ENCODE peak calls at places on chromosomes 7 and 10, in ten cellular contexts. Z, F, E, I, H, V, A, N, O and K are unnamed samples.

GRCh38 chr10:120950103-120950561 is 99.0 kb downstream of the WDR11 start:
- DNase-seq in Z (no peak), H (no peak), A (no peak), N (peak), F (no peak), V (no peak), E (no peak), I (no peak), O (peak), K (no peak)

GRCh38 chr10:100502926-100503480 is 16.7 kb downstream of the SEC31B start:
- DNase-seq in A (no peak), E (no peak), N (no peak), Z (no peak), I (no peak), F (no peak), H (no peak), O (no peak), V (no peak), K (no peak)

GRCh38 chr10:70681731-70682005 is 9.4 kb downstream of the ADAMTS14 start:
- DNase-seq in I (no peak), V (no peak), N (no peak), E (no peak), Z (no peak), F (no peak), A (no peak), H (no peak), O (no peak), K (no peak)

GRCh38 chr10:6091630-6092029 is 2.8 kb downstream of the RBM17 start:
- DNase-seq in V (no peak), N (no peak), O (no peak), E (no peak), H (no peak), I (no peak), F (no peak), A (no peak), Z (no peak), K (no peak)

GRCh38 chr10:49526624-49527023 is 12.3 kb downstream of the ERCC6 start:
- DNase-seq in H (no peak), N (no peak), E (no peak), V (no peak), Z (no peak), I (no peak), F (no peak), A (no peak), O (no peak), K (no peak)

GRCh38 chr7:158976468-158976848 is 120.1 kb downstream of the DYNC2I1 start:
- DNase-seq in H (no peak), A (no peak), N (no peak), I (no peak), F (no peak), V (no peak), E (no peak), Z (no peak), O (no peak), K (no peak)

GRCh38 chr10:122462533-122463465 is 1.4 kb downstream of the HTRA1 start:
- DNase-seq in V (peak), I (no peak), N (peak), H (no peak), O (peak), A (peak), Z (no peak), E (peak), F (peak), K (peak)

GRCh38 chr10:7512487-7512886 is 101.7 kb upstream of the SFMBT2 start:
- DNase-seq in A (no peak), N (no peak), E (no peak), V (no peak), O (no peak), H (no peak), I (no peak), F (no peak), Z (no peak), K (no peak)

GRCh38 chr10:35127289-35127891 is 744 bp downstream of the CREM start:
- DNase-seq in N (peak), Z (no peak), I (peak), V (peak), H (peak), O (peak), F (peak), A (peak), E (peak), K (peak)

GRCh38 chr10:13016886-13017285 is 15.4 kb upstream of the CCDC3 start:
- DNase-seq in O (no peak), V (no peak), N (no peak), I (no peak), A (no peak), E (no peak), H (no peak), Z (no peak), F (no peak), K (no peak)

GRCh38 chr10:45514283-45515270 is 140.6 kb downstream of the ALOX5 start:
- DNase-seq in A (no peak), E (no peak), I (no peak), V (peak), H (no peak), F (no peak), N (peak), O (no peak), Z (no peak), K (no peak)

GRCh38 chr7:40024841-40025240 is 74.8 kb downstream of the CDK13 start:
- DNase-seq in I (no peak), E (no peak), N (no peak), Z (no peak), V (no peak), O (no peak), F (no peak), A (no peak), H (no peak), K (no peak)

GRCh38 chr7:22726849-22727792 is at the start of gene IL6:
- DNase-seq in A (peak), O (peak), F (peak), H (peak), E (peak), V (peak), I (peak), Z (no peak), N (peak), K (peak)

GRCh38 chr10:80132299-80133139 is at the start of gene PLAC9:
- DNase-seq in O (peak), V (no peak), N (peak), E (no peak), I (no peak), F (peak), A (peak), Z (no peak), H (no peak), K (no peak)
- TF ChIP-seq CTCF in O (no peak), V (no peak), N (no peak), E (no peak), I (no peak), F (no peak), A (peak), Z (no peak), H (no peak), K (no peak)

DNA sequence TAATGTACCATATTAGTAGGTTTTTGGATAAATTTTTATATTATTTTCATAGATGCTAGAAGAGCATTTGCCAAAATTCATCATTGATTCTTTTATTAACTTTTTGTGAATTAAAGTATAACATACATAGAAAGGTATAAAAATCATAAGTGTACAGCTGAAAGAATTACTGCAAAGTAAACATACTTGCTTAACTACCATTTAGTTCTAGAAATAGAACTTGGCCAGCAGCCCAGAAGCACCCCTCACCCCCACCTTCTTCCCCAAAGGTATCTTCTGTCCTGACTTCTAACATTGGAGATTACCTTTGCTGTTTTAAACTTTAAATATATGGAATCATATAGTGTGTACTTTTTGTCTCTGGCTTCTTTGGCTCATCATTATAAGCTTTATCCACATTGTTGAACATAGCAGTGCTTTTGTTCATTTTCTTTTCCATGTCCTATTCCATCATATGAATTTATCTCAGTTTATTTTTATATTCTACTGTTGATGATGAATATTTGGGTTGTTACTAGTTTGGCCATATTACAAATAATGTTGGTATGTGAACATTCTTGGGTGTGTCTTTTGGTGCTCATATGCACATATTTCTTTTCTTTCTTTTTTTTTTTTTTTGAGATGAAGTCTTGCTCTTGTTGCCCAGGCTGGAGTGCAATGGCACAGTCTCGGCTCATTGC is 142.8 kb downstream of the ADK start:
- DNase-seq in H (no peak), N (peak), A (no peak), I (no peak), E (no peak), V (no peak), F (no peak), Z (no peak), O (no peak), K (no peak)
- H3K4me3 ChIP-seq in H (no peak), N (no peak), A (no peak), I (no peak), E (no peak), V (no peak), F (no peak), Z (peak), O (no peak), K (no peak)

DNA sequence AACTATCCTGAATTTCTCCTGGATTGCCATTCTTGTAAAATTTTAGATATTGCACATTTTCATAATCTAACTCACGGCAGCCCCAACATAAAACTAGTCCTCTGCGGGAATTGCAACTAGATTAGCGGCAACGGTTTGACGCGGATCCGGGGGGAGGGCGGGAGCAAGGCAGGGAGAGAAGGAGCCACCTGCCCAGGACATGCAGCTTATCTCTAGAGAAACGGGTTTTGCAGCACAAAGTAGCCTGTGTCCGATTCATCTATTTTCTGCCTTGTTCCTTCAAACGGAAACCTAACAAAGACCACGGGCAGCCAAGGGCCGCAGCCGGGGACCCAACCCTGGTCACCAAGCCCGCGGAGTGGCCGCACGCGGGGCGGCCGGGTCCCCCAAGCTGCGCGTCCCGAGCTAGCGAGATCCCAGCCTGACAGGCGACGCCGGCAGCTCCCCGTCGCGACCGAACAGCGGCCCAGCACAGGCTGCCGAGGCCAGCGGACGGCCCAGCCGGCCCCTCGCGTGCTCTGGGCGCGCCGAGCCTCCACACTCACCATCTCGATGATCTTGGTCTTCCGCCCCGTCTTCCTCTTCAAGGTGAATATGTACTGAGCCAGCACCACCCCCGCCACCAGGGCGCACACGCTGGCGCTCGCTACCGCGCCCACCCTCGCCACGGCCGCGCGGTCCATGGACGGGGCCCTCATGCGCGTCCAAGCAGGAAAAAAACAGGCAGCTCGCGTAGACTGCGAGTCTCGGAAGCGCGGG is at the start of gene NT5C3A:
- DNase-seq in H (peak), F (no peak), A (peak), E (peak), Z (no peak), O (no peak), N (no peak), I (peak), V (peak), K (peak)
- TF ChIP-seq POLR2A in H (no peak), F (peak), A (peak), E (peak), Z (no peak), O (peak), N (peak), I (peak), V (peak), K (peak)

DNA sequence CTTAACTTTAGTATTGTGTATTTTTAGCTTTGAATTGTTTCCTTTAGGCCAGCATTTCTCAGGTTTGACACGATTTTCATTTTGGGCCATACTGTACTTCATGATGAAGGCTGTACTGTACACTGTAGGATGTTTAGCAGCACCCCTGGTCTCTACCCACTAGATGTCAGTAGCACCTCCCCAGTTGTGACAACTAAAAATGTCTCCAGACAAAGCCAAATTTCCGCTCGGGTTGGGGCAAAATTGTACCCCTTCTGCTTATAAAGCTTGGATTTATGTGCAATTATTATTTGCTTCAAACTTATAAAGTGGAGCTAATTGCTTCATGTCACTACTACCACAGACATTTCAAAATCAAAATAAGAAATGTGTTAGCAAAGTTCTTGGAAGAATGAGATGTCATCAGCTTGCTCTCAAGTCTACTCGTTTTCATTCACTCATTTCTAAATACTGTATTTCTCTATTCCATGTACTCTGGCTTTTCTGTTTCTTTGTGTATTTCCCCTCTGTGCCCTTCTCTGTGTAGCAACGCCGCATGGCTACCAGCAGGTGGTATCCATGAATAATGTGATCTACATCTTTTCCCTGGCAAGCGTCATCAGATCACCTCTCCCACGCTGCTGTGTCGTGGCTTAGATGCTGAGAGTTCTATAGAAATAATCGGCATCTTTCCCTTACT is 47.7 kb upstream of the CALCR start:
- DNase-seq in I (no peak), O (no peak), N (peak), E (no peak), H (no peak), Z (peak), A (peak), F (no peak), V (no peak), K (no peak)
- TF ChIP-seq CTCF in I (no peak), O (no peak), N (peak), E (no peak), H (no peak), Z (peak), A (peak), F (no peak), V (no peak), K (peak)

DNA sequence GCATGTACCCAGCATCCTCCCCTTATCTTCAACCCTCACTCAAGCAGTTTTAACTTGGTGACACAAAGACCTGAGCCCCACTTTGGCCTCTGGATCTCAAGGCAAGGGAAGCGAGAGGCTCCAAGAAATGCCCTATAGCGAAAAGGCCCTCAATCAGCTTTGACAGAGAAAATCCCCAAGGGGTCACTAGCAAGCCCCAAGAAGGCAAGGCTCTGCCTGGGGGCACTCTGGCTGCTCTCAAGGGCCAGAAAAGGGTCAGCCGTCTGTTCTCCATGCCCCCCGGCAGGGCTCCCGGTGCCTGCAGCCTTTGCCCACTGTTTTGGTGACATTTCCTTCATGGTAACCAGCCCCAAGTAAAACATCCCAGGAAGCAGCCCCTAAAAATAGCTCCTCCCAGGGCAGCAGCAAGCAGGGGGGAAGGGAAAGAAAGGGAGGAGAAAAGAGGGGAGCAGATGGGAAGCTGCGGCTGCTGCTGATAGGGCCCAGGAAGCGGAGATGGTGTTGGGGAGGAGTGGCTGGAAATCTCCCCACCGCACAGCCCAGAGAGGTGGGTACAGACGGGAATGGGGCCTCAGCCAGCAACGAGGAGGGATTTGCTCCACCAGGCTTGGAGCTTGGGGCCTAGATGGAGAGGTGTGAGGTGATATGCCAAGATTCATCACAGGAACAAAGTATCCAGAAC is 7.1 kb downstream of the CAMK2G start:
- DNase-seq in A (no peak), H (no peak), Z (no peak), F (peak), O (no peak), V (no peak), N (no peak), E (no peak), I (no peak), K (no peak)
- H3K4me3 ChIP-seq in A (no peak), H (no peak), Z (no peak), F (no peak), O (no peak), V (no peak), N (no peak), E (no peak), I (no peak), K (no peak)

GRCh38 chr7:26213821-26214515 is 12.4 kb downstream of the CBX3 start:
- DNase-seq in Z (no peak), O (no peak), I (no peak), H (no peak), F (no peak), N (no peak), V (no peak), A (no peak), E (no peak), K (no peak)
- TF ChIP-seq POLR2A in Z (no peak), O (no peak), I (no peak), H (no peak), F (no peak), N (no peak), V (no peak), A (no peak), E (no peak), K (no peak)

GRCh38 chr10:63976538-63976937 is 455.3 kb downstream of the REEP3 start:
- DNase-seq in O (no peak), A (no peak), I (peak), Z (peak), V (peak), H (no peak), F (no peak), N (peak), E (no peak), K (peak)
- TF ChIP-seq CTCF in O (no peak), A (peak), I (peak), Z (peak), V (peak), H (no peak), F (no peak), N (peak), E (no peak), K (peak)

GRCh38 chr10:96216775-96217174 is 54.6 kb downstream of the BLNK start:
- DNase-seq in H (no peak), E (no peak), I (no peak), F (no peak), A (no peak), V (no peak), N (no peak), Z (no peak), O (no peak), K (no peak)

GRCh38 chr10:96222441-96222840 is 48.9 kb downstream of the BLNK start:
- DNase-seq in H (no peak), F (no peak), I (no peak), Z (no peak), V (no peak), O (no peak), E (no peak), N (no peak), A (no peak), K (no peak)

GRCh38 chr10:96222908-96223307 is 48.5 kb downstream of the BLNK start:
- DNase-seq in E (no peak), I (no peak), Z (no peak), A (no peak), O (no peak), V (no peak), H (no peak), N (no peak), F (no peak), K (no peak)

GRCh38 chr10:96217711-96218110 is 53.7 kb downstream of the BLNK start:
- DNase-seq in V (no peak), A (no peak), E (no peak), F (no peak), N (no peak), H (no peak), Z (no peak), O (no peak), I (no peak), K (no peak)

DNA sequence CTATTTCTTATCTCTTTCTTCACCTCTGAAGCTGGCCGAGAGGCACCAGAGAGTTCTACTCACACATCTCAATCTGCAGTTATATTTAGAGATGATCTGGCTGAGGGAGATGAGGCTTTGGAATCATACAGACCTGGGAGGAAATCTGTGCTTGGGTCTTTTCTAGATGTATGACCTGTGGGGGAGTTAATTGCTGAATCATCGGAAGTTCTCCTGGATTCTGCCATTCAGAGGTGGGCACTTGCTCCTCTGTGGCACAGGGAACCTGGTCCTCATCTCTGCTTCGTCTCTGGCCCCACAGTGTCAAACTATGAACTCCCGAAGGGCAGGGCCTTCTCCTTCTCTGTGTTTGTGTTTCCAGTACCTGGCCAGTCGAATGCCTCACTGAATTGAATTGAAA is 52.5 kb downstream of the BLNK start:
- DNase-seq in H (no peak), V (no peak), A (no peak), Z (no peak), F (no peak), O (no peak), N (no peak), E (no peak), I (no peak), K (no peak)
- H3K4me3 ChIP-seq in H (no peak), V (no peak), A (no peak), Z (no peak), F (no peak), O (no peak), N (no peak), E (no peak), I (no peak), K (no peak)